ENCODE peak calls at places on chromosome 7, in six cellular contexts. C is HS-5, X is chondrocyte, B is GM12865, L is NCI-H1436, Q is RWPE1. K is an unnamed sample.

GRCh38 chr7:520503-521161 is 986 bp upstream of the PDGFA start:
- DNase-seq in B (no peak), C (no peak), Q (no peak), L (no peak), X (no peak), K (no peak)

GRCh38 chr7:120877706-120878105 is 19.8 kb upstream of the TSPAN12 start:
- DNase-seq in Q (no peak), L (no peak), B (no peak), X (no peak), C (no peak), K (no peak)

GRCh38 chr7:22597845-22598244 is 97.9 kb upstream of the STEAP1B start:
- DNase-seq in Q (peak; percentile 44), C (peak; percentile 88), B (no peak), L (no peak), X (no peak), K (no peak)

GRCh38 chr7:47538846-47539311 is 43.0 kb downstream of the TNS3 start:
- DNase-seq in L (no peak), X (no peak), B (no peak), Q (no peak), C (no peak), K (no peak)

GRCh38 chr7:47991741-47992311 is 12.4 kb upstream of the HUS1 start:
- DNase-seq in L (no peak), C (peak; percentile 60), X (no peak), B (peak; percentile 94), Q (peak; percentile 62), K (peak; percentile 90)

GRCh38 chr7:155230169-155230593 is 67.5 kb upstream of the INSIG1 start:
- DNase-seq in L (no peak), B (no peak), C (peak; percentile 90), Q (peak; percentile 97), X (no peak), K (no peak)

GRCh38 chr7:85564861-85565630 is 378.2 kb upstream of the SEMA3D start:
- DNase-seq in B (no peak), L (no peak), C (no peak), X (no peak), Q (no peak), K (no peak)

GRCh38 chr7:45972629-45973312 is 51.7 kb upstream of the IGFBP3 start:
- DNase-seq in L (no peak), C (no peak), X (no peak), Q (no peak), B (peak; percentile 13), K (no peak)

GRCh38 chr7:103810112-103810744 is 179.2 kb downstream of the RELN start:
- DNase-seq in X (no peak), L (no peak), C (no peak), Q (no peak), B (no peak), K (no peak)

GRCh38 chr7:5284304-5285281 is 1.9 kb downstream of the SLC29A4 start:
- DNase-seq in C (no peak), L (peak; percentile 84), X (no peak), Q (no peak), B (peak; percentile 70), K (peak; percentile 72)

GRCh38 chr7:26688388-26688787 is 176.0 kb downstream of the SKAP2 start:
- DNase-seq in L (no peak), C (no peak), X (no peak), B (no peak), Q (no peak), K (no peak)

GRCh38 chr7:101681170-101682007 is 52.3 kb upstream of the MYL10 start:
- DNase-seq in L (no peak), C (peak; percentile 66), X (no peak), B (no peak), Q (peak; percentile 78), K (no peak)

GRCh38 chr7:32039000-32039756 is 31.0 kb downstream of the PDE1C start:
- DNase-seq in L (no peak), B (no peak), Q (no peak), C (no peak), X (no peak), K (no peak)

GRCh38 chr7:149238051-149238450 is 1.4 kb upstream of the ZNF212 start:
- DNase-seq in X (no peak), L (no peak), B (no peak), Q (peak; percentile 36), C (no peak), K (no peak)

GRCh38 chr7:12766416-12766815 is 79.0 kb downstream of the ARL4A start:
- DNase-seq in X (no peak), B (no peak), Q (no peak), L (no peak), C (no peak), K (no peak)

GRCh38 chr7:157357129-157358040 is 20.6 kb downstream of the DNAJB6 start:
- DNase-seq in L (no peak), X (peak; percentile 41), B (peak; percentile 79), Q (no peak), C (no peak), K (no peak)

GRCh38 chr7:64541438-64542359 is 21.2 kb downstream of the ZNF680 start:
- DNase-seq in Q (no peak), C (no peak), L (no peak), X (no peak), B (no peak), K (no peak)

GRCh38 chr7:40586197-40586596 is 451.4 kb downstream of the SUGCT start:
- DNase-seq in Q (no peak), B (no peak), L (no peak), C (peak; percentile 59), X (no peak), K (no peak)

GRCh38 chr7:131553906-131554305 is 2.5 kb downstream of the PODXL start:
- DNase-seq in Q (no peak), X (no peak), L (no peak), C (no peak), B (no peak), K (no peak)

GRCh38 chr7:65820287-65820950 is 52.5 kb upstream of the VKORC1L1 start:
- DNase-seq in X (no peak), C (no peak), B (no peak), Q (no peak), L (no peak), K (no peak)

GRCh38 chr7:136104269-136104603 is 127.1 kb upstream of the MTPN start:
- DNase-seq in Q (no peak), B (no peak), C (no peak), L (no peak), X (no peak), K (no peak)

GRCh38 chr7:14836571-14837189 is 65.9 kb downstream of the DGKB start:
- DNase-seq in B (no peak), C (peak; percentile 73), X (no peak), L (peak; percentile 41), Q (peak; percentile 4), K (no peak)

GRCh38 chr7:3650844-3651243 is 349.8 kb downstream of the SDK1 start:
- DNase-seq in B (no peak), X (no peak), L (no peak), Q (no peak), C (no peak), K (no peak)

GRCh38 chr7:75534727-75535307 is 42.7 kb downstream of the SPDYE5 start:
- DNase-seq in Q (no peak), X (no peak), B (peak; percentile 73), C (peak; percentile 25), L (peak; percentile 14), K (no peak)

GRCh38 chr7:2929321-2930201 is 85.5 kb upstream of the GNA12 start:
- DNase-seq in Q (no peak), C (no peak), B (no peak), L (no peak), X (peak; percentile 81), K (no peak)

GRCh38 chr7:41943098-41943577 is 240.2 kb upstream of the INHBA start:
- DNase-seq in L (no peak), C (peak; percentile 73), X (no peak), B (peak; percentile 76), Q (peak; percentile 81), K (peak; percentile 58)

GRCh38 chr7:1922071-1922869 is 252.2 kb downstream of the ELFN1 start:
- DNase-seq in B (no peak), L (no peak), X (no peak), Q (no peak), C (no peak), K (no peak)

GRCh38 chr7:103141753-103142404 is 7.0 kb downstream of the NAPEPLD start:
- DNase-seq in C (no peak), B (peak; percentile 13), Q (no peak), L (no peak), X (no peak), K (no peak)

GRCh38 chr7:137992738-137993394 is 9.0 kb downstream of the CREB3L2 start:
- DNase-seq in Q (peak; percentile 26), B (peak; percentile 80), C (peak; percentile 75), L (no peak), X (no peak), K (no peak)

GRCh38 chr7:38839846-38840245 is 69.1 kb downstream of the VPS41 start:
- DNase-seq in B (no peak), X (no peak), Q (no peak), L (no peak), C (no peak), K (no peak)

GRCh38 chr7:19957664-19958063 is 184.2 kb upstream of the TMEM196 start:
- DNase-seq in C (no peak), X (no peak), L (no peak), B (no peak), Q (peak; percentile 22), K (no peak)

GRCh38 chr7:514651-515598 is 4.7 kb downstream of the PDGFA start:
- DNase-seq in L (no peak), X (no peak), C (no peak), B (no peak), Q (peak; percentile 84), K (no peak)

GRCh38 chr7:32077806-32078205 is 7.6 kb upstream of the PDE1C start:
- DNase-seq in Q (no peak), C (no peak), X (no peak), B (no peak), L (no peak), K (no peak)

GRCh38 chr7:35716038-35716803 is 21.3 kb upstream of the HERPUD2 start:
- DNase-seq in X (no peak), L (no peak), C (no peak), Q (no peak), B (no peak), K (no peak)

GRCh38 chr7:79412915-79413314 is 40.6 kb downstream of the MAGI2 start:
- DNase-seq in C (no peak), L (no peak), Q (no peak), X (no peak), B (no peak), K (no peak)

GRCh38 chr7:127783267-127783559 is 131.2 kb downstream of the SND1 start:
- DNase-seq in Q (no peak), L (no peak), B (no peak), C (no peak), X (no peak), K (no peak)

K was measured in OCI-LY7.